ENCODE peak calls at places on chromosomes 13 and 19, in four cellular contexts. F is HepG2, G is GM12878, V is K562. S is an unnamed sample.

GRCh38 chr19:1041272-1041834 is 1.4 kb downstream of the ABCA7 start:
- DNase-seq in G (no peak), F (no peak), V (no peak), S (no peak)

GRCh38 chr19:18173572-18174294 is at the start of gene IFI30:
- DNase-seq in G (peak; percentile 79), V (peak; percentile 90), F (peak; percentile 68), S (peak; percentile 68)

GRCh38 chr19:10625003-10625761 is at the start of gene SLC44A2:
- DNase-seq in F (no peak), G (no peak), V (peak; percentile 21), S (no peak)

GRCh38 chr19:46818812-46819211 is 30.4 kb upstream of the SLC1A5 start:
- DNase-seq in G (no peak), V (peak; percentile 76), F (peak; percentile 63), S (no peak)

GRCh38 chr13:29165840-29166239 is 345.7 kb downstream of the MTUS2 start:
- DNase-seq in V (no peak), G (no peak), F (no peak), S (no peak)

GRCh38 chr19:900302-901111 is 7.2 kb downstream of the RNU6-9 start:
- DNase-seq in F (no peak), G (no peak), V (peak; percentile 96), S (peak; percentile 72)

GRCh38 chr19:52566588-52566987 is 3.5 kb upstream of the ZNF701 start:
- DNase-seq in G (no peak), V (peak; percentile 14), F (no peak), S (no peak)

GRCh38 chr19:44846455-44847143 is 502 bp downstream of the NECTIN2 start:
- DNase-seq in F (no peak), G (no peak), V (no peak), S (no peak)

GRCh38 chr13:101523154-101523669 is 70.7 kb downstream of the ITGBL1 start:
- DNase-seq in V (no peak), F (no peak), G (no peak), S (no peak)

GRCh38 chr19:43511324-43511723 is 6.8 kb upstream of the PHLDB3 start:
- DNase-seq in G (no peak), F (no peak), V (no peak), S (no peak)

GRCh38 chr13:113941571-113942191 is 32.2 kb downstream of the C13orf46 start:
- DNase-seq in G (no peak), V (no peak), F (no peak), S (no peak)

GRCh38 chr19:12638611-12639182 is 27.8 kb downstream of the MAN2B1 start:
- DNase-seq in G (no peak), V (no peak), F (no peak), S (no peak)
- TF ChIP-seq BHLHE40 in G (no peak), V (no peak), F (no peak), S (no peak)

DNA sequence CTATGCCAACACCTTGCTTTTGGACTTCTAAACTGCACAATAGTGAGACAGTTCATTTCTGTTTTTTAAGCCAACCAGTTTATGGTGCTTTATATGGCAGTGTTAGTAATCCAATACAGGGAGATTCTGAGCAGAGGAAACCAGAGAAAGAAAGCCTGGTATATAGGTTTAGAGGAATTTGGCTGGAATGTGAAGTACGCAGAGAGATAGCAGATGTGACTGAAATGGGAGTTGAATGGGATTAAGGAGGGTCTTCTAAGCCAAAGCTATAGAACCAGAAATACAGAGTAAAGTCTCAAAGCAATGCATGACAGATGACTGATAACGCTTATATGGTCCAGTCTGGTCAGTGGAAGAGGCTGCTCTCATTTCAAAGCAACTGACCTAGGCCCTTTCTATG is 453.7 kb downstream of the GPC6 start:
- DNase-seq in V (no peak), G (no peak), F (no peak), S (no peak)
- TF ChIP-seq TARDBP in V (no peak), G (no peak), F (no peak), S (no peak)

GRCh38 chr19:41495589-41495988 is 52.6 kb downstream of the ERICH4 start:
- DNase-seq in G (no peak), V (no peak), F (no peak), S (no peak)

GRCh38 chr19:41505105-41505504 is 62.1 kb downstream of the ERICH4 start:
- DNase-seq in V (no peak), F (no peak), G (no peak), S (no peak)

GRCh38 chr19:41501854-41502253 is 58.9 kb downstream of the ERICH4 start:
- DNase-seq in F (no peak), V (no peak), G (no peak), S (no peak)

GRCh38 chr19:41500443-41500842 is 57.5 kb downstream of the ERICH4 start:
- DNase-seq in F (no peak), G (no peak), V (no peak), S (no peak)

GRCh38 chr19:41499899-41500298 is 56.9 kb downstream of the ERICH4 start:
- DNase-seq in G (no peak), V (no peak), F (no peak), S (no peak)
- TF ChIP-seq BHLHE40 in G (no peak), V (no peak), F (no peak), S (no peak)

GRCh38 chr19:28221736-28222135 is 991.2 kb downstream of the UQCRFS1 start:
- DNase-seq in G (no peak), F (no peak), V (no peak), S (no peak)
- TF ChIP-seq TARDBP in G (no peak), F (no peak), V (no peak), S (no peak)

GRCh38 chr19:49327878-49328544 is 3.0 kb upstream of the SLC6A16 start:
- DNase-seq in V (peak; percentile 59), F (peak; percentile 21), G (no peak), S (no peak)
- TF ChIP-seq BHLHE40 in V (no peak), F (no peak), G (no peak), S (no peak)

GRCh38 chr19:48994035-48994386 is 324 bp downstream of the RUVBL2 start:
- DNase-seq in G (no peak), V (no peak), F (no peak), S (no peak)

GRCh38 chr19:48992571-48993174 is 436 bp downstream of the GYS1 start:
- DNase-seq in V (no peak), G (no peak), F (no peak), S (no peak)

GRCh38 chr19:48993175-48994034 is at the start of the genes GYS1 and RUVBL2:
- DNase-seq in F (peak; percentile 99), V (peak; percentile 99), G (peak; percentile 98), S (peak; percentile 99)

GRCh38 chr19:48999481-49000325 is 6.0 kb downstream of the RUVBL2 start:
- DNase-seq in G (no peak), V (peak; percentile 60), F (no peak), S (peak; percentile 72)

DNA sequence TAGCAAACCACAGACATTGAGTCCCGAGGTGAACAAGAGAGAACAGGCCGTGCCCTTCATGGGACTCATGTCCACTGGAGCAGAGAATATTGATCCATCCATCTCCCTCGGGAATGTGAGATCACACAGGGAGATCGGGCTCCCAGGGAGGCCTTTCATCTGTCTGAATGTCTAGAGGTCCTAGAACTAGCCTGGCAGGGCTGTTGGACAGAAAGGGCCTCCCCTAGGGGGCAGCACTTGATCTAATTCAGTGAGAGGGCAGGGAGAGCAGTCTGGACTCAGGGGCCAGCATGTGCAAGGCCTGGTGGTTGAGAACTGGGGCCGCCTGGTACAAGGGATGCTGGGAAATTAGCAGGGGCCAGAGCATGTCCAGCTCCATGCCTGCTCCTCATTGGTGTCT is 4.3 kb downstream of the RUVBL2 start:
- DNase-seq in V (peak; percentile 69), G (no peak), F (peak; percentile 73), S (peak; percentile 63)
- TF ChIP-seq TARDBP in V (no peak), G (no peak), F (no peak), S (no peak)